ENCODE peak calls at places on chromosome 9, in seven cellular contexts. One of them, this sample, is unnamed.
A peak's percentile ranks its signal among the peaks of the same experiment; 100 is the strongest.

GRCh38 chr9:33458444-33458843 is 11.1 kb upstream of the AQP3 start:
- DNase-seq in lower lobe of right lung: no peak
- DNase-seq in IMR-90: peak; percentile 46
- DNase-seq in lung: peak; percentile 41
- DNase-seq in heart left ventricle: no peak
- DNase-seq in body of pancreas: peak; percentile 53
- DNase-seq in foreskin keratinocyte: peak; percentile 91
- DNase-seq in this sample: no peak

GRCh38 chr9:98807811-98808195 is 333 bp downstream of the GALNT12 start:
- DNase-seq in body of pancreas: no peak
- DNase-seq in foreskin keratinocyte: no peak
- DNase-seq in lower lobe of right lung: no peak
- DNase-seq in IMR-90: no peak
- DNase-seq in heart left ventricle: no peak
- DNase-seq in lung: no peak
- DNase-seq in this sample: no peak

GRCh38 chr9:109101810-109102209 is 17.9 kb downstream of the TMEM245 start:
- DNase-seq in lung: no peak
- DNase-seq in body of pancreas: peak; percentile 75
- DNase-seq in foreskin keratinocyte: peak; percentile 98
- DNase-seq in IMR-90: peak; percentile 84
- DNase-seq in lower lobe of right lung: no peak
- DNase-seq in heart left ventricle: no peak
- DNase-seq in this sample: no peak

GRCh38 chr9:6937209-6937608 is 179.4 kb downstream of the KDM4C start:
- DNase-seq in body of pancreas: no peak
- DNase-seq in IMR-90: no peak
- DNase-seq in lower lobe of right lung: no peak
- DNase-seq in heart left ventricle: no peak
- DNase-seq in foreskin keratinocyte: no peak
- DNase-seq in lung: no peak
- DNase-seq in this sample: no peak

GRCh38 chr9:133233681-133234432 is 24.8 kb upstream of the OBP2B start:
- DNase-seq in heart left ventricle: no peak
- DNase-seq in lung: no peak
- DNase-seq in lower lobe of right lung: no peak
- DNase-seq in body of pancreas: no peak
- DNase-seq in foreskin keratinocyte: no peak
- DNase-seq in IMR-90: no peak
- DNase-seq in this sample: no peak

GRCh38 chr9:98993570-98993945 is 49.9 kb downstream of the COL15A1 start:
- DNase-seq in foreskin keratinocyte: no peak
- DNase-seq in body of pancreas: peak; percentile 55
- DNase-seq in heart left ventricle: peak; percentile 50
- DNase-seq in lung: peak; percentile 56
- DNase-seq in lower lobe of right lung: peak; percentile 75
- DNase-seq in IMR-90: no peak
- DNase-seq in this sample: no peak

GRCh38 chr9:69223605-69224004 is 49.5 kb downstream of the TJP2 start:
- DNase-seq in foreskin keratinocyte: peak; percentile 67
- DNase-seq in lower lobe of right lung: no peak
- DNase-seq in lung: peak; percentile 40
- DNase-seq in body of pancreas: peak; percentile 13
- DNase-seq in heart left ventricle: peak; percentile 30
- DNase-seq in IMR-90: peak; percentile 70
- DNase-seq in this sample: no peak

GRCh38 chr9:75152416-75152815 is 64.1 kb downstream of the OSTF1 start:
- DNase-seq in heart left ventricle: no peak
- DNase-seq in body of pancreas: no peak
- DNase-seq in foreskin keratinocyte: no peak
- DNase-seq in IMR-90: peak; percentile 57
- DNase-seq in lung: no peak
- DNase-seq in lower lobe of right lung: no peak
- DNase-seq in this sample: no peak

GRCh38 chr9:127974002-127974768 is 6.6 kb downstream of the EEIG1 start:
- DNase-seq in lower lobe of right lung: no peak
- DNase-seq in IMR-90: no peak
- DNase-seq in foreskin keratinocyte: no peak
- DNase-seq in lung: no peak
- DNase-seq in heart left ventricle: no peak
- DNase-seq in body of pancreas: no peak
- DNase-seq in this sample: no peak

GRCh38 chr9:33162721-33163311 is 4.3 kb downstream of the B4GALT1 start:
- DNase-seq in lung: peak; percentile 57
- DNase-seq in heart left ventricle: no peak
- DNase-seq in lower lobe of right lung: peak; percentile 60
- DNase-seq in IMR-90: peak; percentile 79
- DNase-seq in foreskin keratinocyte: peak; percentile 82
- DNase-seq in body of pancreas: peak; percentile 70
- DNase-seq in this sample: no peak

GRCh38 chr9:97571664-97572063 is 61.5 kb downstream of the TSTD2 start:
- DNase-seq in IMR-90: no peak
- DNase-seq in body of pancreas: no peak
- DNase-seq in foreskin keratinocyte: no peak
- DNase-seq in lower lobe of right lung: no peak
- DNase-seq in heart left ventricle: peak; percentile 44
- DNase-seq in lung: no peak
- DNase-seq in this sample: no peak

GRCh38 chr9:7045361-7045760 is 287.6 kb downstream of the KDM4C start:
- DNase-seq in foreskin keratinocyte: peak; percentile 28
- DNase-seq in body of pancreas: no peak
- DNase-seq in IMR-90: peak; percentile 34
- DNase-seq in lower lobe of right lung: no peak
- DNase-seq in lung: no peak
- DNase-seq in heart left ventricle: no peak
- DNase-seq in this sample: no peak

GRCh38 chr9:117334101-117334500 is 80.8 kb downstream of the ASTN2 start:
- DNase-seq in lung: no peak
- DNase-seq in body of pancreas: no peak
- DNase-seq in lower lobe of right lung: no peak
- DNase-seq in foreskin keratinocyte: peak; percentile 12
- DNase-seq in IMR-90: no peak
- DNase-seq in heart left ventricle: no peak
- DNase-seq in this sample: no peak

GRCh38 chr9:122134822-122135528 is 24.6 kb downstream of the NDUFA8 start:
- DNase-seq in lower lobe of right lung: no peak
- DNase-seq in lung: no peak
- DNase-seq in body of pancreas: no peak
- DNase-seq in IMR-90: peak; percentile 23
- DNase-seq in heart left ventricle: no peak
- DNase-seq in foreskin keratinocyte: no peak
- DNase-seq in this sample: no peak

GRCh38 chr9:127397722-127398647 is 1.0 kb downstream of the SLC2A8 start:
- DNase-seq in foreskin keratinocyte: no peak
- DNase-seq in lung: no peak
- DNase-seq in heart left ventricle: peak; percentile 60
- DNase-seq in lower lobe of right lung: peak; percentile 70
- DNase-seq in IMR-90: peak; percentile 33
- DNase-seq in body of pancreas: peak; percentile 34
- DNase-seq in this sample: peak; percentile 75

GRCh38 chr9:74770508-74771261 is 117.0 kb downstream of the TRPM6 start:
- DNase-seq in heart left ventricle: peak; percentile 8
- DNase-seq in body of pancreas: peak; percentile 28
- DNase-seq in lung: no peak
- DNase-seq in lower lobe of right lung: no peak
- DNase-seq in IMR-90: no peak
- DNase-seq in foreskin keratinocyte: no peak
- DNase-seq in this sample: no peak

GRCh38 chr9:92378825-92379535 is 25.4 kb downstream of the OGN start:
- DNase-seq in lung: no peak
- DNase-seq in IMR-90: peak; percentile 57
- DNase-seq in foreskin keratinocyte: peak; percentile 72
- DNase-seq in lower lobe of right lung: no peak
- DNase-seq in body of pancreas: no peak
- DNase-seq in heart left ventricle: no peak
- DNase-seq in this sample: no peak

GRCh38 chr9:77648458-77649108 is 461 bp upstream of the GNA14 start:
- DNase-seq in body of pancreas: peak; percentile 69
- DNase-seq in foreskin keratinocyte: peak; percentile 26
- DNase-seq in heart left ventricle: peak; percentile 63
- DNase-seq in IMR-90: no peak
- DNase-seq in lower lobe of right lung: peak; percentile 73
- DNase-seq in lung: peak; percentile 68
- DNase-seq in this sample: peak; percentile 69

GRCh38 chr9:131610231-131610761 is 65.0 kb downstream of the PRRT1B start:
- DNase-seq in foreskin keratinocyte: no peak
- DNase-seq in lung: no peak
- DNase-seq in heart left ventricle: peak; percentile 48
- DNase-seq in body of pancreas: no peak
- DNase-seq in IMR-90: peak; percentile 87
- DNase-seq in lower lobe of right lung: no peak
- DNase-seq in this sample: peak; percentile 80

GRCh38 chr9:130943226-130943625 is 4.2 kb upstream of the FIBCD1 start:
- DNase-seq in heart left ventricle: no peak
- DNase-seq in IMR-90: no peak
- DNase-seq in lung: no peak
- DNase-seq in body of pancreas: no peak
- DNase-seq in foreskin keratinocyte: no peak
- DNase-seq in lower lobe of right lung: no peak
- DNase-seq in this sample: no peak

GRCh38 chr9:75889577-75889976 is 896 bp upstream of the PCSK5 start:
- DNase-seq in heart left ventricle: no peak
- DNase-seq in body of pancreas: peak; percentile 8
- DNase-seq in lung: no peak
- DNase-seq in IMR-90: no peak
- DNase-seq in lower lobe of right lung: no peak
- DNase-seq in foreskin keratinocyte: no peak
- DNase-seq in this sample: no peak

GRCh38 chr9:76200315-76200714 is 193.9 kb downstream of the RFK start:
- DNase-seq in IMR-90: peak; percentile 45
- DNase-seq in foreskin keratinocyte: no peak
- DNase-seq in lung: no peak
- DNase-seq in body of pancreas: no peak
- DNase-seq in lower lobe of right lung: no peak
- DNase-seq in heart left ventricle: no peak
- DNase-seq in this sample: no peak

GRCh38 chr9:99690573-99690972 is 131.1 kb upstream of the NR4A3 start:
- DNase-seq in heart left ventricle: no peak
- DNase-seq in lung: no peak
- DNase-seq in body of pancreas: peak; percentile 3
- DNase-seq in foreskin keratinocyte: no peak
- DNase-seq in IMR-90: no peak
- DNase-seq in lower lobe of right lung: no peak
- DNase-seq in this sample: no peak

GRCh38 chr9:111030492-111030891 is 7.8 kb downstream of the LPAR1 start:
- DNase-seq in heart left ventricle: no peak
- DNase-seq in foreskin keratinocyte: no peak
- DNase-seq in lower lobe of right lung: no peak
- DNase-seq in lung: no peak
- DNase-seq in body of pancreas: no peak
- DNase-seq in IMR-90: no peak
- DNase-seq in this sample: no peak

GRCh38 chr9:20197976-20198685 is 409.3 kb upstream of the SLC24A2 start:
- DNase-seq in heart left ventricle: no peak
- DNase-seq in foreskin keratinocyte: peak; percentile 74
- DNase-seq in IMR-90: no peak
- DNase-seq in body of pancreas: no peak
- DNase-seq in lung: no peak
- DNase-seq in lower lobe of right lung: no peak
- DNase-seq in this sample: no peak

GRCh38 chr9:88794100-88794499 is 197.2 kb upstream of the S1PR3 start:
- DNase-seq in foreskin keratinocyte: no peak
- DNase-seq in lower lobe of right lung: no peak
- DNase-seq in IMR-90: no peak
- DNase-seq in lung: no peak
- DNase-seq in body of pancreas: no peak
- DNase-seq in heart left ventricle: no peak
- DNase-seq in this sample: peak; percentile 16
- H3K27ac ChIP-seq in foreskin keratinocyte: no peak overlapping the region
- H3K27ac ChIP-seq in lower lobe of right lung: no peak overlapping the region
- H3K27ac ChIP-seq in IMR-90: no peak overlapping the region
- H3K27ac ChIP-seq in lung: no peak overlapping the region
- H3K27ac ChIP-seq in body of pancreas: no peak overlapping the region
- H3K27ac ChIP-seq in heart left ventricle: peak overlapping the region; percentile 48
- H3K27ac ChIP-seq in this sample: no peak overlapping the region

GRCh38 chr9:2157277-2158105 is 142.3 kb downstream of the SMARCA2 start:
- DNase-seq in lower lobe of right lung: peak; percentile 52
- DNase-seq in IMR-90: peak; percentile 69
- DNase-seq in lung: peak; percentile 43
- DNase-seq in foreskin keratinocyte: peak; percentile 82
- DNase-seq in heart left ventricle: peak; percentile 27
- DNase-seq in body of pancreas: peak; percentile 58
- DNase-seq in this sample: peak; percentile 66
- H3K4me1 ChIP-seq in lower lobe of right lung: peaks cover 41% of the 10 kb centered on the region
- H3K4me1 ChIP-seq in IMR-90: peaks cover 5% of the 10 kb centered on the region
- H3K4me1 ChIP-seq in lung: peaks cover 17% of the 10 kb centered on the region
- H3K4me1 ChIP-seq in foreskin keratinocyte: peaks cover 22% of the 10 kb centered on the region
- H3K4me1 ChIP-seq in heart left ventricle: no peaks in the 10 kb centered on the region
- H3K4me1 ChIP-seq in body of pancreas: peaks cover 18% of the 10 kb centered on the region
- H3K4me1 ChIP-seq in this sample: no peaks in the 10 kb centered on the region

GRCh38 chr9:89418882-89419641 is 78.9 kb downstream of the SEMA4D start:
- DNase-seq in heart left ventricle: no peak
- DNase-seq in body of pancreas: no peak
- DNase-seq in lung: no peak
- DNase-seq in lower lobe of right lung: no peak
- DNase-seq in IMR-90: no peak
- DNase-seq in foreskin keratinocyte: no peak
- DNase-seq in this sample: no peak

GRCh38 chr9:89422151-89422918 is 75.6 kb downstream of the SEMA4D start:
- DNase-seq in lower lobe of right lung: peak; percentile 64
- DNase-seq in foreskin keratinocyte: peak; percentile 58
- DNase-seq in IMR-90: peak; percentile 88
- DNase-seq in heart left ventricle: no peak
- DNase-seq in lung: no peak
- DNase-seq in body of pancreas: no peak
- DNase-seq in this sample: no peak

GRCh38 chr9:89419978-89420394 is 77.9 kb downstream of the SEMA4D start:
- DNase-seq in IMR-90: no peak
- DNase-seq in heart left ventricle: no peak
- DNase-seq in body of pancreas: no peak
- DNase-seq in lower lobe of right lung: no peak
- DNase-seq in lung: no peak
- DNase-seq in foreskin keratinocyte: peak; percentile 38
- DNase-seq in this sample: no peak

GRCh38 chr9:89421595-89421994 is 76.3 kb downstream of the SEMA4D start:
- DNase-seq in body of pancreas: no peak
- DNase-seq in IMR-90: peak; percentile 77
- DNase-seq in heart left ventricle: no peak
- DNase-seq in foreskin keratinocyte: no peak
- DNase-seq in lower lobe of right lung: no peak
- DNase-seq in lung: no peak
- DNase-seq in this sample: no peak

DNA sequence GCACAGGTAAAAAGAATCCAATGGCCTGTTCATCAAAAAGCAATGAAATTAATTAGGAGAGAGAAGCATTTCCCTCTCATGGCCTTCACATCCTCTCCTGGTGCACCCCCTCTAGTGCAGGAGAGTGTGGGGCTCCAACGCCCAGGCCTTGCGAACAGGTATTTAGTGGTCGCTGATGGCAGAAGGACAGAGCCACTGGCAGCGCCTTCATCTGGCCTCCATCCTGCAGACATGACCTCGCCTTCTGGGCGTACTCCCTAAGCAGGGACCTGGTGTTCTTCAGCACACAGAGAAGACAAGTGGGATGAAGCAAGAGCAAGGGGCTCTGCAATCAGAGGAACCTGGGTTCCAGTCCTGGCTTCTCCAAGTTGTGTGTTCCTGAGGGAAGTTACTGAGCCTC is 77.5 kb downstream of the SEMA4D start:
- DNase-seq in IMR-90: no peak
- DNase-seq in foreskin keratinocyte: no peak
- DNase-seq in body of pancreas: no peak
- DNase-seq in lower lobe of right lung: no peak
- DNase-seq in heart left ventricle: no peak
- DNase-seq in lung: no peak
- DNase-seq in this sample: no peak
- H3K27me3 ChIP-seq in IMR-90: no peaks in the 10 kb centered on the region
- H3K27me3 ChIP-seq in foreskin keratinocyte: no peaks in the 10 kb centered on the region
- H3K27me3 ChIP-seq in body of pancreas: no peaks in the 10 kb centered on the region
- H3K27me3 ChIP-seq in lower lobe of right lung: no peaks in the 10 kb centered on the region
- H3K27me3 ChIP-seq in heart left ventricle: no peaks in the 10 kb centered on the region
- H3K27me3 ChIP-seq in lung: no peaks in the 10 kb centered on the region
- H3K27me3 ChIP-seq in this sample: no peaks in the 10 kb centered on the region

GRCh38 chr9:11107196-11107595 is 494.4 kb upstream of the PTPRD start:
- DNase-seq in body of pancreas: no peak
- DNase-seq in lung: no peak
- DNase-seq in IMR-90: no peak
- DNase-seq in foreskin keratinocyte: no peak
- DNase-seq in heart left ventricle: no peak
- DNase-seq in lower lobe of right lung: no peak
- DNase-seq in this sample: no peak
- H3K27ac ChIP-seq in body of pancreas: no peak overlapping the region
- H3K27ac ChIP-seq in lung: no peak overlapping the region
- H3K27ac ChIP-seq in IMR-90: no peak overlapping the region
- H3K27ac ChIP-seq in foreskin keratinocyte: no peak overlapping the region
- H3K27ac ChIP-seq in heart left ventricle: no peak overlapping the region
- H3K27ac ChIP-seq in lower lobe of right lung: no peak overlapping the region
- H3K27ac ChIP-seq in this sample: no peak overlapping the region